ENCODE peak calls at places on chromosomes 6 and 20, in five cellular contexts. D, C, H, B and E are unnamed samples.

GRCh38 chr20:25318471-25319240 is 70.8 kb downstream of the PYGB start:
- DNase-seq in D (no peak), C (no peak), H (peak), B (no peak), E (no peak)

GRCh38 chr6:27864906-27865883 is 47.0 kb downstream of the OR2B2 start:
- DNase-seq in D (peak), C (peak), H (peak), B (peak), E (no peak)

GRCh38 chr6:124961784-124962611 is at the start of gene RNF217:
- DNase-seq in D (peak), C (no peak), H (no peak), B (peak), E (no peak)

GRCh38 chr6:166333172-166333995 is 9.0 kb downstream of the SFT2D1 start:
- DNase-seq in D (no peak), C (peak), H (no peak), B (no peak), E (no peak)

GRCh38 chr20:43452404-43453126 is 5.1 kb upstream of the SRSF6 start:
- DNase-seq in D (no peak), C (no peak), H (no peak), B (no peak), E (no peak)

GRCh38 chr6:112879920-112880413 is 532.8 kb downstream of the RFPL4B start:
- DNase-seq in D (no peak), C (peak), H (no peak), B (no peak), E (peak)

GRCh38 chr6:53679446-53679933 is 13.9 kb upstream of the KLHL31 start:
- DNase-seq in D (peak), C (peak), H (no peak), B (peak), E (peak)

GRCh38 chr6:132259070-132259469 is 142.2 kb downstream of the MOXD1 start:
- DNase-seq in D (peak), C (no peak), H (no peak), B (peak), E (no peak)

GRCh38 chr6:44404022-44404714 is 16.7 kb downstream of the CDC5L start:
- DNase-seq in D (no peak), C (no peak), H (no peak), B (no peak), E (no peak)

GRCh38 chr6:44286747-44287146 is 16.5 kb downstream of the TMEM151B start:
- DNase-seq in D (no peak), C (no peak), H (no peak), B (no peak), E (no peak)

GRCh38 chr20:54189630-54190029 is 15.8 kb upstream of the CYP24A1 start:
- DNase-seq in D (no peak), C (no peak), H (no peak), B (no peak), E (no peak)

GRCh38 chr20:7496394-7497111 is 443.7 kb downstream of the HAO1 start:
- DNase-seq in D (no peak), C (no peak), H (no peak), B (no peak), E (no peak)

GRCh38 chr6:119351005-119351394 is 1.4 kb upstream of the MAN1A1 start:
- DNase-seq in D (peak), C (no peak), H (no peak), B (peak), E (no peak)

GRCh38 chr6:14739830-14740229 is 506.0 kb upstream of the JARID2 start:
- DNase-seq in D (no peak), C (no peak), H (no peak), B (no peak), E (no peak)

GRCh38 chr6:21953831-21954801 is 342.7 kb downstream of the PRL start:
- DNase-seq in D (peak), C (peak), H (no peak), B (peak), E (no peak)

GRCh38 chr6:129186988-129187387 is 304.1 kb downstream of the LAMA2 start:
- DNase-seq in D (peak), C (no peak), H (no peak), B (peak), E (no peak)

GRCh38 chr6:90537027-90537426 is 49.8 kb downstream of the MAP3K7 start:
- DNase-seq in D (peak), C (no peak), H (no peak), B (peak), E (no peak)

GRCh38 chr20:34988176-34988540 is 32.5 kb downstream of the MYH7B start:
- DNase-seq in D (peak), C (no peak), H (no peak), B (peak), E (no peak)

GRCh38 chr6:138695193-138695592 is 78.4 kb upstream of the CCDC28A start:
- DNase-seq in D (no peak), C (no peak), H (no peak), B (no peak), E (no peak)

GRCh38 chr6:167005350-167006159 is 6.4 kb downstream of the CEP43 start:
- DNase-seq in D (no peak), C (no peak), H (no peak), B (no peak), E (no peak)

GRCh38 chr6:157823523-157824370 is 701 bp downstream of the SNX9 start:
- DNase-seq in D (peak), C (peak), H (peak), B (peak), E (no peak)
- H3K4me3 ChIP-seq in D (peak), C (peak), H (peak), B (peak), E (peak)

DNA sequence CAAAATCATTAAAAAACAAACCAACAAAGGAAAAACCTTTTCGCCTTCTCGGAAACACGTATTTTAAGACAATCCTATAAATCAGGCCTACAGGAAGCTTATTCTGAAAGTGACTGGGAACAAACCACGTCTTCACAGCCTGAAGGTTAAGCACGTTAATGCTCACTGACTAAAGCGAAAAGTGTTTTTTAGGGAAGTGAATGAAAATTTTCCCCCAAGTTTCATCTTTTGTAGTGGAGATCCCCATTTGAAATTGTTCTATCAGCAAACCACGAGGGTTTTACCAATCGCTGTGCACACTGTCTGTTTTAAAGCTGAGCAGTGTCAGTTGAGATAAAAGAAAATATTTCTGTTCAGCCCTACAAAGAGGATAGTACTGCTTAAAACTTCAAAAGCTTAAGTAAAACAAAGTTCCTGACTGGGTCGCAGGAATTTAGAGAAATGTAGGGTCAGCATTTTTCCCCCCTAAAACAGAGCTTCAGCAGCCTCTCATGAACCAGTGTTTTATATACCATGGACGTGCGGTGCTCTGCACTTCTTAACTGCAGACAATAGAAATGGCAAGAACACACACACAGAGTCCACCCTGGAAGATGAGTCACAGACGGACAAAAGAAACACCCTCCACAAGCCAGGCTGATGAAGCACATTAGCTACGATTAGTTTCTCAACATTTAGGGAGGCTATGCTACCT is 34.9 kb downstream of the SLC22A23 start:
- DNase-seq in D (peak), C (no peak), H (no peak), B (peak), E (no peak)
- H3K4me3 ChIP-seq in D (no peak), C (no peak), H (no peak), B (no peak), E (no peak)

GRCh38 chr20:42193119-42193518 is 574.9 kb upstream of the CHD6 start:
- DNase-seq in D (no peak), C (no peak), H (no peak), B (no peak), E (no peak)
- H3K4me3 ChIP-seq in D (no peak), C (no peak), H (no peak), B (no peak), E (no peak)

GRCh38 chr20:32472581-32473207 is 112.4 kb downstream of the NOL4L start:
- DNase-seq in D (no peak), C (no peak), H (no peak), B (no peak), E (no peak)
- H3K4me3 ChIP-seq in D (no peak), C (no peak), H (no peak), B (no peak), E (no peak)

DNA sequence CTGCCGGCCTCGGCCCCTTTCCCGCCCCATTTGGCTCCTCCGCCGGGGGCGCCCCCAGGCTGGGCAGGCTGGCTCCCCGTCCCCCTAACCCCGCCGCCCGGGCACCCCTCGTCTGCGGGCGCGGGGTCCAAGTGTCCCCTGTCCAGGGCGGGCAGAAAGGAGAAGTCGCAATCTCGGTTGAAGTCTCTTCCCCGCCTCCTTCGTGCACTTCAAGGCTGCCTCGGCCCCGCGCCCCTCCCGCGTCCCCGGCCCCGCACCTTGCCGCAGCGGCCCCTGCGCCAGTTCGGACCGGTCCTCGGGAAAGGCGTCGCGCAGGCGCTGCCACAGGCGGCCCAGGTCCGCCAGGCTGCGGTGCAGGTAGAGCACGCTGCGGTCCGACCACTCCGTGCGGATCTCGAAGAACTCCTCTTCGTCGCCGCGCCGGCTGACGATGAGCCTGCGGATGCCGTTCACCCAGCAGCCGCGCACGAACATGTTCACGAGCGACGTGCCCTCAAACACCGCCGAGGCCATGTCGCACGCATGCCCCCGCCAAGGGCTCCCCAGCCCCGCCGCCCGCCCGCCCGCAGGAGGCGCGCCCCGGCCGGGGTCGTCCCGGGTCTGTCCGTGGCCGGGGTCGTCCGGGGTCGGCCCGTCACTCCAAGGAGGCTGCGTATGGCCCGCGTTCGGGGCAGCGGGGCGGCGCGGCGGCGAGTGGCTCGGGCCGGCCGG is at the start of gene PXDC1:
- DNase-seq in D (no peak), C (no peak), H (no peak), B (no peak), E (no peak)
- H3K4me3 ChIP-seq in D (peak), C (peak), H (peak), B (peak), E (peak)

GRCh38 chr6:85677243-85677956 is 34.7 kb upstream of the SYNCRIP start:
- DNase-seq in D (no peak), C (no peak), H (no peak), B (peak), E (no peak)

GRCh38 chr6:85678602-85679444 is 36.1 kb upstream of the SYNCRIP start:
- DNase-seq in D (peak), C (peak), H (peak), B (peak), E (peak)

GRCh38 chr6:85678000-85678601 is 35.4 kb upstream of the SYNCRIP start:
- DNase-seq in D (no peak), C (no peak), H (no peak), B (no peak), E (no peak)

GRCh38 chr6:85679445-85680123 is 36.9 kb upstream of the SYNCRIP start:
- DNase-seq in D (no peak), C (no peak), H (no peak), B (peak), E (no peak)

DNA sequence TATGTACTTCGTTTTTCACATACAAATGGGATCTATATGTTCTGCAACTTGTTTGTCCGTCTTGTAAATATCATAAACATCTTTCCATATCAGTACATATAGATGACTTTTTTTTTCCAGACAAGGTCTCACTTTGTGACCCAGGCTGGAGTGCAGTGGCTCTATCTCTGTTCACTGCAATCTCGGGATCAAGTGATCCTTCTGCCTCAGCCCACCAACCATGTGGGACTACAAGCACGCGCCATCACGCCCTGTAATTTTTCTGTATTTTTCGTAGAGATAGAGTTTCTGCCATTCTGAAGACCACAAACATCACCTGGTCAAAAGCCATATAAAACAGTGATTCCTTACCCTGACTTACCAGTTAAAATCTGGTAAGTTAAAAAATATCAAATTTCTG is 37.7 kb upstream of the SYNCRIP start:
- DNase-seq in D (no peak), C (no peak), H (no peak), B (no peak), E (no peak)
- H3K4me3 ChIP-seq in D (peak), C (peak), H (no peak), B (peak), E (no peak)

DNA sequence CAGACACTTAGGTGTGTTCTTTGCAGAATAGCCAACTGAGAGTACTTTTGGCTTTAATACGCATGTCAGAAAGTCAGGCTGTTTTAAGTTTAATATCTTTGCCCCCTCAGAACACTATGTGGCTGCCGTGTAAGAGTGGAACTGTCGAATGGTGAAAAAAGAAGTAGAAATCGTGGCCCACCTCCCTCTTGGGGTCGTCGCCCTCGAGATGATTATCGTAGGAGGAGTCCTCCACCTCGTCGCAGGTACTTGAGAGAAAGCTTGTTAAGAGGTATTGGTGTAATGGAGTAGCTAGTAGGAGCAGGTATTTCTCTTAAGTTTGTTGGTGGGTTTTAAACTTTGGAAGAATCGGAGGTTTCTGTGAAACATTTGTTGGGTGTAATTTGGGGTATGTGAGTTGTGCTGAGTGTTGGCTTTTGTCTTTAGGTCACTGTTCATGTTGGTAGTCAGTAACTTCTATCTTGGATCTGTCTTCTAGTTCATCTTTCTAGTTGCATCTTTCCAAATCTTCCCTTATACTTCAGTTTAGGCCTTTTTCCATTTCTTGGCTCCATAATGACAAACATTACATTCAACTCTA is 4.7 kb downstream of the SRSF3 start:
- DNase-seq in D (no peak), C (no peak), H (no peak), B (no peak), E (no peak)
- H3K4me3 ChIP-seq in D (peak), C (no peak), H (peak), B (peak), E (no peak)

DNA sequence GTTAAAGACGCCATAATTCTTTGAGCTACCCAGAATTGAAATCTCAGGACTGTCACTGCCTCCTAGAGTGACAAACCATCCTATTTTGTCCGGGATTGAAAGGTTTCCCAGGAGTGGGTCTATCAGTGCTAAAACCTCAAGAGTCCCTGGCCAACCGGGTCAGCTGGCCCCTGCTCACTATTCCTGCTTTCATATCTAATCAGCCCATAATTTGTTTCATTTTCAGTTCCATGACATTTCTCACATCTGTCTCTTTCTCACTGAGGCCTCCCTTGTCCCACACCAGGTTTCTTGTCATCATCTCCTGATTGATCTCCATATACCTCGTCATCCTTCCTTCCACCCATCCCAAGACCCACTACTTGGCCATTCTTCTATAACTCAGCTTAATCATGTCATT is 98.2 kb downstream of the SLC35B3 start:
- DNase-seq in D (no peak), C (no peak), H (no peak), B (no peak), E (no peak)
- H3K4me3 ChIP-seq in D (no peak), C (no peak), H (no peak), B (no peak), E (no peak)